ENCODE peak calls at places on chromosomes 11 and 22, in four cellular contexts. One of them, this sample, is unnamed.

GRCh38 chr11:1705121-1706052 is 8.4 kb downstream of the KRTAP5-6 start:
- DNase-seq in activated effector memory CD4-positive, alpha-beta T cell treated with Interleukin-2 at 50 U/mL for 16 hours: no peak
- DNase-seq in nephron progenitor cell: no peak
- DNase-seq in WTC11: no peak
- DNase-seq in this sample: no peak

GRCh38 chr11:133406493-133406892 is 125.8 kb downstream of the OPCML start:
- DNase-seq in activated effector memory CD4-positive, alpha-beta T cell treated with Interleukin-2 at 50 U/mL for 16 hours: no peak
- DNase-seq in nephron progenitor cell: no peak
- DNase-seq in WTC11: no peak
- DNase-seq in this sample: no peak

GRCh38 chr11:58594826-58595225 is 16.0 kb downstream of the ZFP91 start:
- DNase-seq in WTC11: no peak
- DNase-seq in activated effector memory CD4-positive, alpha-beta T cell treated with Interleukin-2 at 50 U/mL for 16 hours: no peak
- DNase-seq in nephron progenitor cell: no peak
- DNase-seq in this sample: no peak

GRCh38 chr22:22520667-22521602 is 865 bp upstream of the ZNF280A start:
- DNase-seq in WTC11: no peak
- DNase-seq in activated effector memory CD4-positive, alpha-beta T cell treated with Interleukin-2 at 50 U/mL for 16 hours: no peak
- DNase-seq in nephron progenitor cell: no peak
- DNase-seq in this sample: no peak

GRCh38 chr11:131579932-131580387 is 209.5 kb downstream of the NTM start:
- DNase-seq in activated effector memory CD4-positive, alpha-beta T cell treated with Interleukin-2 at 50 U/mL for 16 hours: no peak
- DNase-seq in WTC11: peak
- DNase-seq in nephron progenitor cell: peak
- DNase-seq in this sample: no peak

GRCh38 chr11:110894224-110894623 is 182.0 kb upstream of the ARHGAP20 start:
- DNase-seq in WTC11: no peak
- DNase-seq in activated effector memory CD4-positive, alpha-beta T cell treated with Interleukin-2 at 50 U/mL for 16 hours: no peak
- DNase-seq in nephron progenitor cell: no peak
- DNase-seq in this sample: no peak

GRCh38 chr11:14520902-14521151 is 641 bp upstream of the PSMA1 start:
- DNase-seq in WTC11: no peak
- DNase-seq in nephron progenitor cell: no peak
- DNase-seq in activated effector memory CD4-positive, alpha-beta T cell treated with Interleukin-2 at 50 U/mL for 16 hours: no peak
- DNase-seq in this sample: no peak

GRCh38 chr22:39474351-39474991 is 17.7 kb downstream of the MGAT3 start:
- DNase-seq in activated effector memory CD4-positive, alpha-beta T cell treated with Interleukin-2 at 50 U/mL for 16 hours: no peak
- DNase-seq in nephron progenitor cell: no peak
- DNase-seq in WTC11: peak
- DNase-seq in this sample: no peak

GRCh38 chr11:60924906-60925684 is 835 bp downstream of the TMEM132A start:
- DNase-seq in WTC11: no peak
- DNase-seq in activated effector memory CD4-positive, alpha-beta T cell treated with Interleukin-2 at 50 U/mL for 16 hours: no peak
- DNase-seq in nephron progenitor cell: peak
- DNase-seq in this sample: no peak

GRCh38 chr11:61949169-61950034 is 749 bp upstream of the BEST1 start:
- DNase-seq in WTC11: peak
- DNase-seq in nephron progenitor cell: peak
- DNase-seq in activated effector memory CD4-positive, alpha-beta T cell treated with Interleukin-2 at 50 U/mL for 16 hours: no peak
- DNase-seq in this sample: no peak

GRCh38 chr11:63375434-63375833 is 5.8 kb downstream of the SLC22A9 start:
- DNase-seq in activated effector memory CD4-positive, alpha-beta T cell treated with Interleukin-2 at 50 U/mL for 16 hours: no peak
- DNase-seq in WTC11: no peak
- DNase-seq in nephron progenitor cell: no peak
- DNase-seq in this sample: no peak

GRCh38 chr11:35237345-35237744 is 98.4 kb downstream of the CD44 start:
- DNase-seq in WTC11: no peak
- DNase-seq in nephron progenitor cell: no peak
- DNase-seq in activated effector memory CD4-positive, alpha-beta T cell treated with Interleukin-2 at 50 U/mL for 16 hours: no peak
- DNase-seq in this sample: no peak

GRCh38 chr11:103867481-103867880 is 169.0 kb upstream of the DDI1 start:
- DNase-seq in activated effector memory CD4-positive, alpha-beta T cell treated with Interleukin-2 at 50 U/mL for 16 hours: no peak
- DNase-seq in WTC11: no peak
- DNase-seq in nephron progenitor cell: no peak
- DNase-seq in this sample: no peak

GRCh38 chr11:31802609-31802989 is 8.5 kb downstream of the PAX6 start:
- DNase-seq in WTC11: peak
- DNase-seq in activated effector memory CD4-positive, alpha-beta T cell treated with Interleukin-2 at 50 U/mL for 16 hours: no peak
- DNase-seq in nephron progenitor cell: peak
- DNase-seq in this sample: no peak

GRCh38 chr22:45321827-45322226 is 12.1 kb downstream of the FAM118A start:
- DNase-seq in nephron progenitor cell: no peak
- DNase-seq in activated effector memory CD4-positive, alpha-beta T cell treated with Interleukin-2 at 50 U/mL for 16 hours: no peak
- DNase-seq in WTC11: no peak
- DNase-seq in this sample: no peak

GRCh38 chr11:93738647-93739081 is 2.6 kb downstream of the TAF1D start:
- DNase-seq in nephron progenitor cell: no peak
- DNase-seq in activated effector memory CD4-positive, alpha-beta T cell treated with Interleukin-2 at 50 U/mL for 16 hours: no peak
- DNase-seq in WTC11: no peak
- DNase-seq in this sample: no peak

GRCh38 chr11:132855516-132855915 is 676.8 kb downstream of the OPCML start:
- DNase-seq in activated effector memory CD4-positive, alpha-beta T cell treated with Interleukin-2 at 50 U/mL for 16 hours: no peak
- DNase-seq in WTC11: no peak
- DNase-seq in nephron progenitor cell: no peak
- DNase-seq in this sample: no peak

GRCh38 chr11:92104349-92104748 is 120.3 kb upstream of the FAT3 start:
- DNase-seq in nephron progenitor cell: no peak
- DNase-seq in WTC11: no peak
- DNase-seq in activated effector memory CD4-positive, alpha-beta T cell treated with Interleukin-2 at 50 U/mL for 16 hours: no peak
- DNase-seq in this sample: no peak

GRCh38 chr11:2308713-2309112 is 6.9 kb downstream of the TSPAN32 start:
- DNase-seq in activated effector memory CD4-positive, alpha-beta T cell treated with Interleukin-2 at 50 U/mL for 16 hours: no peak
- DNase-seq in nephron progenitor cell: no peak
- DNase-seq in WTC11: no peak
- DNase-seq in this sample: no peak

GRCh38 chr22:39309364-39309861 is 10.0 kb downstream of the RPL3 start:
- DNase-seq in nephron progenitor cell: no peak
- DNase-seq in WTC11: peak
- DNase-seq in activated effector memory CD4-positive, alpha-beta T cell treated with Interleukin-2 at 50 U/mL for 16 hours: no peak
- DNase-seq in this sample: no peak

GRCh38 chr22:40409613-40410113 is 39.3 kb downstream of the SGSM3 start:
- DNase-seq in WTC11: no peak
- DNase-seq in activated effector memory CD4-positive, alpha-beta T cell treated with Interleukin-2 at 50 U/mL for 16 hours: no peak
- DNase-seq in nephron progenitor cell: no peak
- DNase-seq in this sample: no peak

GRCh38 chr11:116960916-116961315 is 123.5 kb upstream of the APOA1 start:
- DNase-seq in nephron progenitor cell: no peak
- DNase-seq in activated effector memory CD4-positive, alpha-beta T cell treated with Interleukin-2 at 50 U/mL for 16 hours: no peak
- DNase-seq in WTC11: no peak
- DNase-seq in this sample: no peak

GRCh38 chr11:429391-429790 is 12.4 kb downstream of the ANO9 start:
- DNase-seq in activated effector memory CD4-positive, alpha-beta T cell treated with Interleukin-2 at 50 U/mL for 16 hours: no peak
- DNase-seq in nephron progenitor cell: peak
- DNase-seq in WTC11: no peak
- DNase-seq in this sample: no peak

GRCh38 chr11:7525424-7525823 is 11.6 kb downstream of the PPFIBP2 start:
- DNase-seq in nephron progenitor cell: no peak
- DNase-seq in WTC11: no peak
- DNase-seq in activated effector memory CD4-positive, alpha-beta T cell treated with Interleukin-2 at 50 U/mL for 16 hours: no peak
- DNase-seq in this sample: no peak

GRCh38 chr11:59556883-59557205 is 45.5 kb downstream of the OR4D9 start:
- DNase-seq in activated effector memory CD4-positive, alpha-beta T cell treated with Interleukin-2 at 50 U/mL for 16 hours: no peak
- DNase-seq in nephron progenitor cell: no peak
- DNase-seq in WTC11: no peak
- DNase-seq in this sample: no peak

GRCh38 chr22:25759825-25760231 is 17.8 kb downstream of the MYO18B start:
- DNase-seq in nephron progenitor cell: no peak
- DNase-seq in WTC11: no peak
- DNase-seq in activated effector memory CD4-positive, alpha-beta T cell treated with Interleukin-2 at 50 U/mL for 16 hours: no peak
- DNase-seq in this sample: no peak

GRCh38 chr11:125281831-125282595 is 117.5 kb downstream of the PKNOX2 start:
- DNase-seq in activated effector memory CD4-positive, alpha-beta T cell treated with Interleukin-2 at 50 U/mL for 16 hours: no peak
- DNase-seq in nephron progenitor cell: no peak
- DNase-seq in WTC11: no peak
- DNase-seq in this sample: no peak

GRCh38 chr11:122978303-122978620 is 3.4 kb downstream of the BSX start:
- DNase-seq in activated effector memory CD4-positive, alpha-beta T cell treated with Interleukin-2 at 50 U/mL for 16 hours: no peak
- DNase-seq in nephron progenitor cell: no peak
- DNase-seq in WTC11: no peak
- DNase-seq in this sample: no peak

GRCh38 chr11:46330887-46331652 is 16.2 kb upstream of the DGKZ start:
- DNase-seq in activated effector memory CD4-positive, alpha-beta T cell treated with Interleukin-2 at 50 U/mL for 16 hours: peak
- DNase-seq in WTC11: no peak
- DNase-seq in nephron progenitor cell: no peak
- DNase-seq in this sample: peak

GRCh38 chr11:70885721-70886305 is 366.6 kb downstream of the SHANK2 start:
- DNase-seq in nephron progenitor cell: no peak
- DNase-seq in activated effector memory CD4-positive, alpha-beta T cell treated with Interleukin-2 at 50 U/mL for 16 hours: no peak
- DNase-seq in WTC11: no peak
- DNase-seq in this sample: no peak

GRCh38 chr22:27870234-27871191 is 48.5 kb downstream of the PITPNB start:
- DNase-seq in WTC11: no peak
- DNase-seq in activated effector memory CD4-positive, alpha-beta T cell treated with Interleukin-2 at 50 U/mL for 16 hours: no peak
- DNase-seq in nephron progenitor cell: no peak
- DNase-seq in this sample: no peak

GRCh38 chr22:31346733-31347250 is 646 bp upstream of the PATZ1 start:
- DNase-seq in activated effector memory CD4-positive, alpha-beta T cell treated with Interleukin-2 at 50 U/mL for 16 hours: peak
- DNase-seq in nephron progenitor cell: peak
- DNase-seq in WTC11: no peak
- DNase-seq in this sample: peak

GRCh38 chr11:12862761-12863469 is 146.2 kb upstream of the RASSF10 start:
- DNase-seq in WTC11: peak
- DNase-seq in activated effector memory CD4-positive, alpha-beta T cell treated with Interleukin-2 at 50 U/mL for 16 hours: no peak
- DNase-seq in nephron progenitor cell: peak
- DNase-seq in this sample: no peak